ENCODE peak calls at places on chromosomes 5 and 9, in ten cellular contexts. Z is sigmoid colon; F is endodermal cell; S is activated B cell treated with CpG ODN at 0.5 μM for 24 hours; P is progenitor cell of endocrine pancreas; Y is chondrocyte; I is K562; G is GM20000; T is CD8-positive, alpha-beta T cell; Q is body of pancreas. C is an unnamed sample.

GRCh38 chr9:83199240-83199639 is 136.3 kb upstream of the RASEF start:
- DNase-seq in Z (no peak), F (peak), S (no peak), P (no peak), Y (no peak), I (no peak), G (no peak), T (no peak), Q (peak), C (no peak)

GRCh38 chr9:135209852-135210251 is 122.4 kb downstream of the OLFM1 start:
- DNase-seq in Z (no peak), F (no peak), S (no peak), P (no peak), Y (no peak), I (no peak), G (no peak), T (no peak), Q (no peak), C (no peak)

GRCh38 chr5:1246711-1247431 is 21.7 kb downstream of the SLC6A18 start:
- DNase-seq in Z (no peak), F (peak), S (no peak), P (peak), Y (no peak), I (peak), G (peak), T (no peak), Q (peak), C (no peak)

GRCh38 chr9:72477862-72478564 is 43.4 kb upstream of the TMC1 start:
- DNase-seq in Z (no peak), F (peak), S (no peak), P (no peak), Y (no peak), I (peak), G (peak), T (no peak), Q (peak), C (peak)

GRCh38 chr5:147701468-147701867 is 81.1 kb downstream of the JAKMIP2 start:
- DNase-seq in Z (no peak), F (no peak), S (no peak), P (no peak), Y (no peak), I (no peak), G (no peak), T (no peak), Q (no peak), C (no peak)

GRCh38 chr9:106648799-106649198 is 214.2 kb upstream of the ZNF462 start:
- DNase-seq in Z (no peak), F (no peak), S (no peak), P (no peak), Y (no peak), I (no peak), G (no peak), T (no peak), Q (no peak), C (no peak)

GRCh38 chr9:110031511-110032173 is 176.3 kb downstream of the C9orf152 start:
- DNase-seq in Z (no peak), F (no peak), S (no peak), P (no peak), Y (no peak), I (no peak), G (no peak), T (no peak), Q (no peak), C (no peak)

GRCh38 chr9:18236336-18236735 is 237.6 kb upstream of the ADAMTSL1 start:
- DNase-seq in Z (no peak), F (no peak), S (no peak), P (no peak), Y (no peak), I (no peak), G (no peak), T (no peak), Q (no peak), C (no peak)

GRCh38 chr9:77594963-77595362 is 53.2 kb downstream of the GNA14 start:
- DNase-seq in Z (no peak), F (no peak), S (no peak), P (no peak), Y (no peak), I (no peak), G (no peak), T (no peak), Q (no peak), C (no peak)

GRCh38 chr9:138068601-138069035 is 191.0 kb downstream of the CACNA1B start:
- DNase-seq in Z (peak), F (peak), S (no peak), P (no peak), Y (no peak), I (no peak), G (no peak), T (no peak), Q (peak), C (no peak)

GRCh38 chr5:31537856-31538255 is 5.8 kb downstream of the C5orf22 start:
- DNase-seq in Z (no peak), F (no peak), S (no peak), P (no peak), Y (no peak), I (no peak), G (no peak), T (no peak), Q (no peak), C (no peak)

GRCh38 chr5:73450672-73451217 is 2.2 kb upstream of the FOXD1 start:
- DNase-seq in Z (no peak), F (peak), S (no peak), P (no peak), Y (no peak), I (no peak), G (no peak), T (no peak), Q (no peak), C (no peak)

GRCh38 chr9:106885451-106885850 is 22.5 kb downstream of the ZNF462 start:
- DNase-seq in Z (peak), F (no peak), S (no peak), P (no peak), Y (no peak), I (no peak), G (no peak), T (no peak), Q (no peak), C (peak)

GRCh38 chr5:107557051-107557658 is 113.6 kb downstream of the EFNA5 start:
- DNase-seq in Z (no peak), F (peak), S (no peak), P (no peak), Y (no peak), I (no peak), G (no peak), T (no peak), Q (peak), C (no peak)

GRCh38 chr5:108421713-108422112 is 39.8 kb upstream of the FBXL17 start:
- DNase-seq in Z (no peak), F (no peak), S (no peak), P (no peak), Y (no peak), I (no peak), G (no peak), T (no peak), Q (no peak), C (no peak)

GRCh38 chr5:53335115-53335514 is 145.3 kb upstream of the FST start:
- DNase-seq in Z (no peak), F (peak), S (no peak), P (no peak), Y (no peak), I (no peak), G (no peak), T (no peak), Q (no peak), C (peak)
- TF ChIP-seq CTCF in Z (no peak), F (peak), S (no peak), P (peak), Y (peak), I (no peak), G (no peak), T (no peak), Q (no peak), C (peak)

DNA sequence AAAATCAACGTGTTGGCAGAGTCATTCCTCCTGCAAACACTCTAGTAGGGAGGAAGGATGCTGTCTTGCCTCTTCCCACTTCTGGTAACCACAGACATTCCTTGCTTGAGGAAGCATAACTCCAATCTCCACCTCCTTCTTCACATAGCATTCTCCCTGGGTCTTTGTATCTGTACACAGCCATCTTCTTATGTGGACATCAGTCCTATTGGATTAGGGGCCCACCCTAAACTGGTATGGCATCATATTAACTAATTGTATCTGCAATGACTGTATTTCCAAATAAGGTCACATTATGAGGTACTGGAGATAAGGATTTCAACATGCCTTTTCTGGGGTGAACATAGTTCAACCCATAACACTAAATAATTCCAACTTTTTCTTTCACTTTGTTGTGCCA is 239.7 kb downstream of the LURAP1L start:
- DNase-seq in Z (no peak), F (no peak), S (no peak), P (no peak), Y (no peak), I (no peak), G (no peak), T (no peak), Q (no peak), C (no peak)
- TF ChIP-seq CTCF in Z (no peak), F (no peak), S (no peak), P (no peak), Y (no peak), I (no peak), G (no peak), T (no peak), Q (no peak), C (no peak)

GRCh38 chr5:96726802-96727201 is 64.6 kb downstream of the CAST start:
- DNase-seq in Z (no peak), F (no peak), S (no peak), P (no peak), Y (no peak), I (no peak), G (no peak), T (no peak), Q (no peak), C (no peak)
- TF ChIP-seq CTCF in Z (no peak), F (no peak), S (no peak), P (no peak), Y (no peak), I (no peak), G (no peak), T (no peak), Q (no peak), C (no peak)

GRCh38 chr5:169003721-169004481 is 297.0 kb downstream of the SLIT3 start:
- DNase-seq in Z (no peak), F (peak), S (no peak), P (no peak), Y (no peak), I (no peak), G (no peak), T (no peak), Q (no peak), C (no peak)
- TF ChIP-seq CTCF in Z (peak), F (peak), S (no peak), P (peak), Y (peak), I (peak), G (no peak), T (no peak), Q (no peak), C (peak)

GRCh38 chr9:5264219-5264595 is 33.0 kb downstream of the INSL4 start:
- DNase-seq in Z (no peak), F (no peak), S (no peak), P (no peak), Y (no peak), I (no peak), G (no peak), T (no peak), Q (no peak), C (no peak)

GRCh38 chr9:5265939-5266338 is 34.7 kb downstream of the INSL4 start:
- DNase-seq in Z (no peak), F (peak), S (no peak), P (no peak), Y (no peak), I (no peak), G (no peak), T (no peak), Q (no peak), C (no peak)

GRCh38 chr9:5269249-5269715 is 35.2 kb downstream of the RLN2 start:
- DNase-seq in Z (no peak), F (peak), S (no peak), P (no peak), Y (no peak), I (no peak), G (no peak), T (no peak), Q (no peak), C (no peak)

DNA sequence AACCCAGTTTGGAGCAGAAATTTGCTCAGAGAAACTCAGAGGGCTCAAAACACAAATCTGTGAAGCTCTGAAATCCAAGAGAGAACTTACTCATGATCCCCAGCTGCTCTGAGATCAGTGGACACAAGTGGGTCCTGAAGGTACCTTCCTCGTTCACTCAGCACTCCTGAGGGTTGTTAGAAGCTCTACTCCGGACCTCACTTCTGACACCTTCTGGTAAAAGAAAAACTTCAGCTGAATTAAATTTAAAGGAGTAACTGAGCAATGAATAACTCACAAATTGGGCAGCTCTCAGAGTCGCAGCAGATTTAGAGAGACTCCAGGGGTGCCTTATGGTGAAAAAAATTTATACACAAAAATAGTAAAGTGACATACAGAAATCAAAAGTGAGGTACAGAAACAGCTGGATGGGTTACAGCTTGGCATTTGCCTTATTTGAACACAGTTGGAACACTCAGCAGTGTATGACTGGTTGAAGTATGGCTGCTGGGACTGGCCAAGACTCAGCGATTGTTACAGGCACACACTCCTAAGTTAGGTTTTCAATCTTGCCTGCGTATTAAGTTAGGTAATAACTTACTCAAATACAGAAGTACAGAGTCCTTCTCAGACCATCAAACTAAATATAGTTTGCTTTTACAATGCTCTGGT is 32.5 kb downstream of the INSL4 start:
- DNase-seq in Z (no peak), F (peak), S (no peak), P (no peak), Y (no peak), I (no peak), G (peak), T (no peak), Q (peak), C (no peak)
- TF ChIP-seq CTCF in Z (no peak), F (peak), S (no peak), P (peak), Y (peak), I (peak), G (no peak), T (no peak), Q (no peak), C (no peak)

GRCh38 chr9:91192379-91192775 is 169.3 kb downstream of the AUH start:
- DNase-seq in Z (no peak), F (no peak), S (no peak), P (no peak), Y (no peak), I (no peak), G (no peak), T (no peak), Q (peak), C (no peak)
- TF ChIP-seq CTCF in Z (no peak), F (peak), S (no peak), P (no peak), Y (no peak), I (no peak), G (no peak), T (no peak), Q (no peak), C (no peak)

GRCh38 chr9:88809371-88809770 is 181.9 kb upstream of the S1PR3 start:
- DNase-seq in Z (no peak), F (peak), S (no peak), P (no peak), Y (no peak), I (peak), G (no peak), T (no peak), Q (no peak), C (no peak)

GRCh38 chr9:88809836-88810235 is 181.4 kb upstream of the S1PR3 start:
- DNase-seq in Z (no peak), F (no peak), S (no peak), P (no peak), Y (no peak), I (no peak), G (no peak), T (no peak), Q (no peak), C (no peak)

GRCh38 chr9:88811511-88811910 is 179.8 kb upstream of the S1PR3 start:
- DNase-seq in Z (no peak), F (no peak), S (no peak), P (no peak), Y (no peak), I (no peak), G (no peak), T (no peak), Q (no peak), C (no peak)

GRCh38 chr9:88808761-88809370 is 182.4 kb upstream of the S1PR3 start:
- DNase-seq in Z (no peak), F (peak), S (no peak), P (no peak), Y (no peak), I (no peak), G (no peak), T (no peak), Q (no peak), C (no peak)

GRCh38 chr9:88810826-88811225 is 180.4 kb upstream of the S1PR3 start:
- DNase-seq in Z (no peak), F (no peak), S (no peak), P (no peak), Y (no peak), I (no peak), G (no peak), T (no peak), Q (no peak), C (no peak)
- TF ChIP-seq CTCF in Z (no peak), F (no peak), S (no peak), P (no peak), Y (no peak), I (no peak), G (no peak), T (no peak), Q (no peak), C (no peak)

C was measured in HFF-Myc.